ENCODE peak calls at places on chromosome 19, in five cellular contexts. K, H, I, M and D are unnamed samples. For H3K4me1, the result is how much of the 10 kb centered on the place peaks cover.

GRCh38 chr19:15508035-15508710 is at the start of gene CYP4F22:
- DNase-seq in H (no peak), M (no peak), I (no peak), K (no peak), D (no peak)

GRCh38 chr19:29928831-29929230 is 13.2 kb upstream of the URI1 start:
- DNase-seq in M (no peak), K (no peak), I (no peak), H (no peak), D (no peak)

GRCh38 chr19:18514800-18515682 is 6.8 kb downstream of the ELL start:
- DNase-seq in K (peak), H (peak), M (peak), I (peak), D (no peak)

GRCh38 chr19:31266196-31266595 is 83.0 kb downstream of the TSHZ3 start:
- DNase-seq in H (no peak), I (no peak), M (no peak), K (no peak), D (no peak)

GRCh38 chr19:45151821-45152503 is 8.8 kb downstream of the NKPD1 start:
- DNase-seq in M (no peak), H (no peak), I (no peak), K (no peak), D (no peak)

GRCh38 chr19:51460164-51460992 is 2.1 kb upstream of the SIGLEC8 start:
- DNase-seq in M (no peak), K (no peak), I (no peak), H (peak), D (peak)

GRCh38 chr19:30222428-30222873 is 149.7 kb upstream of the ZNF536 start:
- DNase-seq in H (peak), I (no peak), M (peak), K (no peak), D (no peak)

GRCh38 chr19:5641171-5641570 is 18.3 kb downstream of the SAFB start:
- DNase-seq in M (peak), H (no peak), K (no peak), I (no peak), D (no peak)

GRCh38 chr19:32811151-32811550 is 58.4 kb downstream of the SLC7A9 start:
- DNase-seq in I (no peak), K (no peak), H (no peak), M (no peak), D (no peak)

GRCh38 chr19:49109051-49109450 is 5.1 kb upstream of the LIN7B start:
- DNase-seq in H (no peak), K (no peak), M (no peak), I (no peak), D (no peak)

GRCh38 chr19:49110567-49110966 is 3.6 kb upstream of the LIN7B start:
- DNase-seq in I (no peak), H (no peak), M (no peak), K (no peak), D (no peak)

GRCh38 chr19:49107625-49108459 is 6.3 kb upstream of the LIN7B start:
- DNase-seq in K (no peak), M (no peak), I (no peak), H (no peak), D (no peak)

GRCh38 chr19:49111218-49111998 is 2.8 kb upstream of the LIN7B start:
- DNase-seq in M (no peak), H (no peak), I (no peak), K (no peak), D (no peak)

GRCh38 chr19:49109569-49110233 is 4.5 kb upstream of the LIN7B start:
- DNase-seq in H (no peak), K (no peak), M (no peak), I (no peak), D (no peak)
- H3K27ac ChIP-seq in H (no peak), K (no peak), M (no peak), I (no peak), D (peak)

GRCh38 chr19:38015771-38016170 is 108.8 kb downstream of the SIPA1L3 start:
- DNase-seq in K (no peak), I (no peak), H (no peak), M (peak), D (no peak)
- H3K4me1 ChIP-seq in K (under half), I (under half), H (under half), M (half or more), D (under half)

GRCh38 chr19:35510626-35510964 is 2.9 kb downstream of the DMKN start:
- DNase-seq in K (no peak), H (no peak), I (no peak), M (no peak), D (no peak)
- H3K4me3 ChIP-seq in K (peak), H (no peak), I (no peak), M (peak), D (peak)

DNA sequence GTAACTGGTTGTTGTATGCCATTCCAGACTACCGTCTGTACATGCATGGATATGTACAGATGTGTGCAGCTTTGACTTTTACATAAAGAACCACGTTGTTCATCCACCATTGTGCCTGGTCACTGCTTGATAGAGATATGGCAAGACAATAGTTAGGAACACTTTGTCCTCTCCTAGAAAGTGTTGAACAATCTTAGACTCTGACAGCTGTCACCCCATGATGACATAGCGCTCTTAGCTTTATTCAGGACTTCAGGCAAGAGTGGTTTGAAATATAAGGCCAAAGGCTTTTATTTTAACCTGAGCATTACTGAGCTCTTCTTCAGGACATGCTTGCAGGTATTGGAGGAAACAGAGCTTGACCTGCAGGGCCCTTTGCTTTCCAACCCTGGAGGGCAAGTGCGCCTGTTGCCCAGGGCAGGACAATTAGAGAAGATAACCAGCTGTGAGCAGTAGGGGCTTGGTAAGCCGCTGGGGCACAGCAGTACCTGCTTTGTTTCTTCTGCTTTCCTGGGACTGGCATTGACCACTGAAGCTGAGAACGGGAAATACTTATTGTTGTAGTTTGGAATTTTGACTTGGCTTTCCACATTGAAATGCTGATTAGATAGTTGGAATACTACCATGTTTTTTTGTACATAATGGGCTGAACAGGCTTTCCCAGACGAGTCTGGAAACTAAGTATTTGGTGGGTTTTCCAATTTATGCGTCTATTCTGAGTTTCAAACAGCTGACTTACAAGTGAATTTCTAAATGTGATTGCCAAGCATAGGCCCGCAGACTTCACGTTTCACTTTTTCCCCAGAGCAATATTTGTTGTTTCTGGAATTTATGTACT is 51.1 kb downstream of the GARRE1 start:
- DNase-seq in H (no peak), I (no peak), M (no peak), K (no peak), D (no peak)
- H3K27ac ChIP-seq in H (no peak), I (no peak), M (peak), K (peak), D (peak)

GRCh38 chr19:16586477-16586871 is 14.3 kb upstream of the SLC35E1 start:
- DNase-seq in M (no peak), I (no peak), H (no peak), K (no peak), D (no peak)
- H3K4me1 ChIP-seq in M (half or more), I (under half), H (under half), K (under half), D (half or more)

DNA sequence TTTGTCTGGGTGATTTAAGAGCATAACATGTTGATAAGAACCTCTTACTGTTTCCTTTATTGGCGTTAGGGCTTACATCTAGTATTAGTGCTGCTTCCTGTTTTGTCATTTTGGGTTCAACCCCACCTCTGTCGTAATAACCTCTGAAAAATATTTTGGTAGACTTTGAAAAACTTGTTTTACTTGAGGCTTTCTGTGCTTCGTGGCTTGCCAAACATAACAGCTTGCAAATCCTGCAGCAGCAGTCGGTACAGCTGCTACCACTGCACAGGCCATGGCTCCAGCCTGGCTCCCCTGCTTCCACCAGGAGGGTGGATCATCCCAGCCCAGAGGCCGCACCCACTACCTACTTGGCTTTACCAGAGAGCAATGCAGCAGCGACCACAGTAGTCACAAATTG is 11.8 kb upstream of the CEACAM4 start:
- DNase-seq in I (no peak), H (no peak), K (no peak), M (no peak), D (no peak)
- H3K4me3 ChIP-seq in I (no peak), H (no peak), K (no peak), M (no peak), D (no peak)